ENCODE peak calls at places on chromosomes 6 and 20, in five cellular contexts. One of them, this sample, is unnamed.

GRCh38 chr6:84449220-84449619 is 221.8 kb upstream of the CEP162 start:
- DNase-seq in M059J: peak
- DNase-seq in nephron progenitor cell: peak
- DNase-seq in left cardiac atrium: peak
- DNase-seq in mesendoderm: no peak
- DNase-seq in this sample: no peak

GRCh38 chr20:36351937-36352336 is 45.8 kb downstream of the DLGAP4 start:
- DNase-seq in M059J: no peak
- DNase-seq in nephron progenitor cell: no peak
- DNase-seq in left cardiac atrium: no peak
- DNase-seq in mesendoderm: no peak
- DNase-seq in this sample: no peak

GRCh38 chr20:5557123-5557522 is 193.1 kb upstream of the SHLD1 start:
- DNase-seq in M059J: peak
- DNase-seq in nephron progenitor cell: peak
- DNase-seq in left cardiac atrium: peak
- DNase-seq in mesendoderm: peak
- DNase-seq in this sample: peak

GRCh38 chr6:156826290-156826955 is 49.2 kb downstream of the ARID1B start:
- DNase-seq in M059J: no peak
- DNase-seq in nephron progenitor cell: no peak
- DNase-seq in left cardiac atrium: no peak
- DNase-seq in mesendoderm: peak
- DNase-seq in this sample: no peak

GRCh38 chr6:70676821-70677220 is 9.1 kb downstream of the SMAP1 start:
- DNase-seq in M059J: no peak
- DNase-seq in nephron progenitor cell: no peak
- DNase-seq in left cardiac atrium: no peak
- DNase-seq in mesendoderm: peak
- DNase-seq in this sample: no peak

GRCh38 chr20:35796556-35796955 is 24.7 kb downstream of the PHF20 start:
- DNase-seq in M059J: no peak
- DNase-seq in nephron progenitor cell: no peak
- DNase-seq in left cardiac atrium: no peak
- DNase-seq in mesendoderm: no peak
- DNase-seq in this sample: no peak

GRCh38 chr20:25042531-25043498 is 15.1 kb downstream of the ACSS1 start:
- DNase-seq in M059J: no peak
- DNase-seq in nephron progenitor cell: no peak
- DNase-seq in left cardiac atrium: peak
- DNase-seq in mesendoderm: no peak
- DNase-seq in this sample: no peak

GRCh38 chr6:56693988-56694387 is 51.3 kb upstream of the DST start:
- DNase-seq in M059J: no peak
- DNase-seq in nephron progenitor cell: no peak
- DNase-seq in left cardiac atrium: no peak
- DNase-seq in mesendoderm: no peak
- DNase-seq in this sample: no peak

GRCh38 chr6:144657691-144658090 is 372.6 kb downstream of the UTRN start:
- DNase-seq in M059J: peak
- DNase-seq in nephron progenitor cell: no peak
- DNase-seq in left cardiac atrium: no peak
- DNase-seq in mesendoderm: peak
- DNase-seq in this sample: no peak

GRCh38 chr6:62652692-62653328 is 366.8 kb upstream of the KHDRBS2 start:
- DNase-seq in M059J: peak
- DNase-seq in nephron progenitor cell: no peak
- DNase-seq in left cardiac atrium: no peak
- DNase-seq in mesendoderm: peak
- DNase-seq in this sample: no peak

GRCh38 chr6:111449129-111449528 is 33.9 kb downstream of the REV3L start:
- DNase-seq in M059J: no peak
- DNase-seq in nephron progenitor cell: no peak
- DNase-seq in left cardiac atrium: no peak
- DNase-seq in mesendoderm: no peak
- DNase-seq in this sample: no peak

GRCh38 chr20:4435210-4435609 is 286.5 kb upstream of the PRND start:
- DNase-seq in M059J: peak
- DNase-seq in nephron progenitor cell: no peak
- DNase-seq in left cardiac atrium: no peak
- DNase-seq in mesendoderm: no peak
- DNase-seq in this sample: no peak

GRCh38 chr6:33748851-33749250 is 2.1 kb upstream of the IP6K3 start:
- DNase-seq in M059J: no peak
- DNase-seq in nephron progenitor cell: no peak
- DNase-seq in left cardiac atrium: no peak
- DNase-seq in mesendoderm: no peak
- DNase-seq in this sample: no peak

GRCh38 chr6:88074791-88075190 is 27.1 kb downstream of the SPACA1 start:
- DNase-seq in M059J: no peak
- DNase-seq in nephron progenitor cell: no peak
- DNase-seq in left cardiac atrium: no peak
- DNase-seq in mesendoderm: peak
- DNase-seq in this sample: no peak

GRCh38 chr6:2766767-2767314 is 1.6 kb downstream of the WRNIP1 start:
- DNase-seq in M059J: peak
- DNase-seq in nephron progenitor cell: no peak
- DNase-seq in left cardiac atrium: no peak
- DNase-seq in mesendoderm: no peak
- DNase-seq in this sample: no peak

GRCh38 chr6:135438907-135439535 is 58.5 kb downstream of the AHI1 start:
- DNase-seq in M059J: peak
- DNase-seq in nephron progenitor cell: no peak
- DNase-seq in left cardiac atrium: no peak
- DNase-seq in mesendoderm: peak
- DNase-seq in this sample: peak

GRCh38 chr20:61589055-61589385 is 337.0 kb downstream of the CDH4 start:
- DNase-seq in M059J: peak
- DNase-seq in nephron progenitor cell: no peak
- DNase-seq in left cardiac atrium: no peak
- DNase-seq in mesendoderm: peak
- DNase-seq in this sample: no peak

GRCh38 chr20:7650481-7650880 is 289.8 kb downstream of the HAO1 start:
- DNase-seq in M059J: peak
- DNase-seq in nephron progenitor cell: no peak
- DNase-seq in left cardiac atrium: peak
- DNase-seq in mesendoderm: no peak
- DNase-seq in this sample: no peak

GRCh38 chr20:58923117-58923712 is 57.8 kb upstream of the NELFCD start:
- DNase-seq in M059J: no peak
- DNase-seq in nephron progenitor cell: no peak
- DNase-seq in left cardiac atrium: no peak
- DNase-seq in mesendoderm: no peak
- DNase-seq in this sample: peak

GRCh38 chr6:149888659-149889058 is 9.3 kb downstream of the RAET1E start:
- DNase-seq in M059J: peak
- DNase-seq in nephron progenitor cell: no peak
- DNase-seq in left cardiac atrium: no peak
- DNase-seq in mesendoderm: no peak
- DNase-seq in this sample: no peak

GRCh38 chr20:6026051-6026450 is 27.8 kb downstream of the LRRN4 start:
- DNase-seq in M059J: peak
- DNase-seq in nephron progenitor cell: no peak
- DNase-seq in left cardiac atrium: no peak
- DNase-seq in mesendoderm: no peak
- DNase-seq in this sample: no peak

GRCh38 chr6:102799051-102799450 is 1405.5 kb downstream of the GRIK2 start:
- DNase-seq in M059J: no peak
- DNase-seq in nephron progenitor cell: no peak
- DNase-seq in left cardiac atrium: no peak
- DNase-seq in mesendoderm: no peak
- DNase-seq in this sample: no peak

GRCh38 chr6:55033021-55033546 is 141.2 kb upstream of the HCRTR2 start:
- DNase-seq in M059J: peak
- DNase-seq in nephron progenitor cell: no peak
- DNase-seq in left cardiac atrium: no peak
- DNase-seq in mesendoderm: no peak
- DNase-seq in this sample: no peak

GRCh38 chr6:42704251-42704936 is 18.0 kb downstream of the PRPH2 start:
- DNase-seq in M059J: no peak
- DNase-seq in nephron progenitor cell: no peak
- DNase-seq in left cardiac atrium: peak
- DNase-seq in mesendoderm: peak
- DNase-seq in this sample: no peak

GRCh38 chr6:111250743-111251406 is 163.6 kb downstream of the SLC16A10 start:
- DNase-seq in M059J: no peak
- DNase-seq in nephron progenitor cell: no peak
- DNase-seq in left cardiac atrium: no peak
- DNase-seq in mesendoderm: no peak
- DNase-seq in this sample: no peak

GRCh38 chr20:257419-257818 is at the start of gene DEFB132:
- DNase-seq in M059J: peak
- DNase-seq in nephron progenitor cell: no peak
- DNase-seq in left cardiac atrium: no peak
- DNase-seq in mesendoderm: no peak
- DNase-seq in this sample: no peak

GRCh38 chr20:33979094-33979493 is 14.6 kb upstream of the RALY start:
- DNase-seq in M059J: no peak
- DNase-seq in nephron progenitor cell: no peak
- DNase-seq in left cardiac atrium: no peak
- DNase-seq in mesendoderm: no peak
- DNase-seq in this sample: no peak

GRCh38 chr6:126786262-126786661 is 332.2 kb upstream of the RSPO3 start:
- DNase-seq in M059J: peak
- DNase-seq in nephron progenitor cell: no peak
- DNase-seq in left cardiac atrium: no peak
- DNase-seq in mesendoderm: no peak
- DNase-seq in this sample: no peak

GRCh38 chr20:45592574-45593189 is 13.6 kb upstream of the WFDC8 start:
- DNase-seq in M059J: peak
- DNase-seq in nephron progenitor cell: no peak
- DNase-seq in left cardiac atrium: no peak
- DNase-seq in mesendoderm: peak
- DNase-seq in this sample: peak

GRCh38 chr6:119328866-119329806 is 20.4 kb downstream of the MAN1A1 start:
- DNase-seq in M059J: no peak
- DNase-seq in nephron progenitor cell: no peak
- DNase-seq in left cardiac atrium: no peak
- DNase-seq in mesendoderm: no peak
- DNase-seq in this sample: no peak

GRCh38 chr20:17611540-17612286 is 41.8 kb downstream of the DSTN start:
- DNase-seq in M059J: peak
- DNase-seq in nephron progenitor cell: no peak
- DNase-seq in left cardiac atrium: peak
- DNase-seq in mesendoderm: no peak
- DNase-seq in this sample: peak

GRCh38 chr6:138110229-138110628 is 3.0 kb upstream of the PERP start:
- DNase-seq in M059J: no peak
- DNase-seq in nephron progenitor cell: no peak
- DNase-seq in left cardiac atrium: no peak
- DNase-seq in mesendoderm: no peak
- DNase-seq in this sample: no peak

GRCh38 chr6:14727494-14728395 is 518.1 kb upstream of the JARID2 start:
- DNase-seq in M059J: no peak
- DNase-seq in nephron progenitor cell: no peak
- DNase-seq in left cardiac atrium: no peak
- DNase-seq in mesendoderm: no peak
- DNase-seq in this sample: no peak

GRCh38 chr6:118335325-118335724 is 212.8 kb upstream of the PLN start:
- DNase-seq in M059J: peak
- DNase-seq in nephron progenitor cell: no peak
- DNase-seq in left cardiac atrium: no peak
- DNase-seq in mesendoderm: no peak
- DNase-seq in this sample: no peak

GRCh38 chr6:38593419-38593818 is 46.3 kb downstream of the BTBD9 start:
- DNase-seq in M059J: no peak
- DNase-seq in nephron progenitor cell: no peak
- DNase-seq in left cardiac atrium: no peak
- DNase-seq in mesendoderm: no peak
- DNase-seq in this sample: no peak

GRCh38 chr6:16388488-16388887 is 150.1 kb downstream of the GMPR start:
- DNase-seq in M059J: peak
- DNase-seq in nephron progenitor cell: no peak
- DNase-seq in left cardiac atrium: no peak
- DNase-seq in mesendoderm: peak
- DNase-seq in this sample: no peak

GRCh38 chr20:23293689-23294088 is 56.9 kb upstream of the NXT1 start:
- DNase-seq in M059J: no peak
- DNase-seq in nephron progenitor cell: no peak
- DNase-seq in left cardiac atrium: peak
- DNase-seq in mesendoderm: no peak
- DNase-seq in this sample: no peak

GRCh38 chr20:24149881-24150307 is 161.3 kb upstream of the GGTLC1 start:
- DNase-seq in M059J: peak
- DNase-seq in nephron progenitor cell: peak
- DNase-seq in left cardiac atrium: no peak
- DNase-seq in mesendoderm: peak
- DNase-seq in this sample: no peak